ENCODE peak calls at places on chromosomes 7 and 10, in nine cellular contexts. F is OCI-LY7; U is GM03348; D is stimulated activated CD4-positive, alpha-beta T cell treated with anti-CD3 and anti-CD28 coated beads, Interleukin-1b, Interleukin-23, amount 100 ng/mL, for 4 hours; I is heart right ventricle; Y is retina; W is naive thymus-derived CD8-positive, alpha-beta T cell; S is T1000; J is amniotic stem cell. Q is an unnamed sample.

GRCh38 chr7:101420436-101420835 is 57.8 kb downstream of the COL26A1 start:
- DNase-seq in F (no peak), U (peak; percentile 2), D (no peak), I (no peak), Y (no peak), W (no peak), S (no peak), J (no peak), Q (no peak)

GRCh38 chr7:132121987-132122386 is 454.3 kb downstream of the PLXNA4 start:
- DNase-seq in F (no peak), U (no peak), D (no peak), I (no peak), Y (no peak), W (no peak), S (no peak), J (no peak), Q (no peak)

GRCh38 chr7:137880432-137880831 is 33.7 kb upstream of the DGKI start:
- DNase-seq in F (no peak), U (peak; percentile 78), D (no peak), I (no peak), Y (no peak), W (no peak), S (no peak), J (peak; percentile 14), Q (no peak)

GRCh38 chr10:77419979-77420378 is 217.6 kb downstream of the KCNMA1 start:
- DNase-seq in F (no peak), U (no peak), D (no peak), I (no peak), Y (no peak), W (no peak), S (no peak), J (no peak), Q (no peak)

GRCh38 chr10:128990986-128991385 is 476.1 kb upstream of the MGMT start:
- DNase-seq in F (no peak), U (no peak), D (no peak), I (no peak), Y (no peak), W (no peak), S (no peak), J (no peak), Q (no peak)

GRCh38 chr10:90845726-90846125 is 12.1 kb downstream of the HTR7 start:
- DNase-seq in F (no peak), U (no peak), D (no peak), I (no peak), Y (no peak), W (no peak), S (no peak), J (no peak), Q (no peak)

GRCh38 chr7:84633-85020 is 107.7 kb upstream of the FAM20C start:
- DNase-seq in F (no peak), U (no peak), D (no peak), I (no peak), Y (no peak), W (no peak), S (no peak), J (no peak), Q (no peak)

GRCh38 chr7:55587687-55588378 is 15.5 kb upstream of the VOPP1 start:
- DNase-seq in F (no peak), U (no peak), D (no peak), I (no peak), Y (no peak), W (no peak), S (no peak), J (no peak), Q (no peak)

GRCh38 chr7:27608776-27609495 is 53.7 kb downstream of the HIBADH start:
- DNase-seq in F (no peak), U (peak; percentile 7), D (no peak), I (no peak), Y (no peak), W (no peak), S (no peak), J (no peak), Q (peak; percentile 36)

GRCh38 chr10:102358717-102359382 is 36.7 kb upstream of the NFKB2 start:
- DNase-seq in F (no peak), U (no peak), D (no peak), I (no peak), Y (no peak), W (no peak), S (no peak), J (no peak), Q (no peak)

GRCh38 chr10:6101181-6101580 is 12.3 kb downstream of the RBM17 start:
- DNase-seq in F (peak; percentile 72), U (no peak), D (no peak), I (no peak), Y (no peak), W (no peak), S (no peak), J (no peak), Q (no peak)

GRCh38 chr7:92586403-92586802 is 3.8 kb downstream of the FAM133B start:
- DNase-seq in F (no peak), U (peak; percentile 34), D (no peak), I (no peak), Y (no peak), W (no peak), S (no peak), J (no peak), Q (no peak)

GRCh38 chr10:67297637-67298181 is 371.9 kb downstream of the LRRTM3 start:
- DNase-seq in F (no peak), U (no peak), D (no peak), I (no peak), Y (no peak), W (no peak), S (no peak), J (no peak), Q (no peak)

GRCh38 chr7:108461855-108462254 is 5.6 kb upstream of the NRCAM start:
- DNase-seq in F (no peak), U (no peak), D (no peak), I (no peak), Y (peak; percentile 27), W (no peak), S (no peak), J (no peak), Q (no peak)

GRCh38 chr7:106418526-106418925 is 133.7 kb upstream of the NAMPT start:
- DNase-seq in F (no peak), U (no peak), D (no peak), I (no peak), Y (no peak), W (no peak), S (no peak), J (no peak), Q (peak; percentile 10)

GRCh38 chr10:62818426-62819011 is 2.4 kb upstream of the EGR2 start:
- DNase-seq in F (no peak), U (peak; percentile 65), D (peak; percentile 65), I (peak; percentile 28), Y (peak; percentile 79), W (peak; percentile 39), S (no peak), J (no peak), Q (no peak)

GRCh38 chr7:132546366-132547145 is 29.7 kb downstream of the PLXNA4 start:
- DNase-seq in F (no peak), U (peak; percentile 38), D (no peak), I (no peak), Y (no peak), W (no peak), S (no peak), J (no peak), Q (no peak)

GRCh38 chr10:91154842-91155241 is 65.6 kb upstream of the PCGF5 start:
- DNase-seq in F (no peak), U (no peak), D (no peak), I (no peak), Y (no peak), W (no peak), S (no peak), J (no peak), Q (no peak)

GRCh38 chr10:3159160-3159559 is 13.4 kb downstream of the PITRM1 start:
- DNase-seq in F (no peak), U (no peak), D (no peak), I (no peak), Y (no peak), W (no peak), S (no peak), J (no peak), Q (no peak)

GRCh38 chr10:28151636-28152035 is 151.2 kb downstream of the MPP7 start:
- DNase-seq in F (no peak), U (no peak), D (no peak), I (no peak), Y (no peak), W (no peak), S (no peak), J (no peak), Q (no peak)

GRCh38 chr7:26648429-26649015 is 215.9 kb downstream of the SKAP2 start:
- DNase-seq in F (no peak), U (peak; percentile 50), D (no peak), I (no peak), Y (no peak), W (no peak), S (no peak), J (no peak), Q (no peak)